ENCODE peak calls at places on chromosomes 6 and 20, in four cellular contexts. One of them, this sample, is unnamed. For H3K36me3 and H3K27me3, the result is how much of the 10 kb centered on the place peaks cover.

GRCh38 chr20:9262653-9263194 is 193.8 kb downstream of the PLCB4 start:
- DNase-seq in K562: no peak
- DNase-seq in tibial nerve: no peak
- DNase-seq in spleen: no peak
- DNase-seq in this sample: no peak

GRCh38 chr6:11392778-11393507 is 144.6 kb upstream of the TMEM170B start:
- DNase-seq in K562: peak
- DNase-seq in tibial nerve: peak
- DNase-seq in spleen: no peak
- DNase-seq in this sample: no peak

GRCh38 chr20:20095114-20095872 is 43.0 kb downstream of the CFAP61 start:
- DNase-seq in K562: no peak
- DNase-seq in tibial nerve: no peak
- DNase-seq in spleen: no peak
- DNase-seq in this sample: no peak

GRCh38 chr20:13006825-13007224 is 1.9 kb upstream of the SPTLC3 start:
- DNase-seq in K562: no peak
- DNase-seq in tibial nerve: no peak
- DNase-seq in spleen: no peak
- DNase-seq in this sample: no peak

GRCh38 chr6:154331750-154332149 is 24.9 kb downstream of the IPCEF1 start:
- DNase-seq in K562: no peak
- DNase-seq in tibial nerve: no peak
- DNase-seq in spleen: no peak
- DNase-seq in this sample: no peak

GRCh38 chr6:40894962-40895799 is 143.8 kb downstream of the UNC5CL start:
- DNase-seq in K562: peak
- DNase-seq in tibial nerve: peak
- DNase-seq in spleen: no peak
- DNase-seq in this sample: peak

GRCh38 chr6:13673825-13674444 is 37.7 kb downstream of the RANBP9 start:
- DNase-seq in K562: peak
- DNase-seq in tibial nerve: no peak
- DNase-seq in spleen: no peak
- DNase-seq in this sample: no peak

GRCh38 chr6:151004415-151005024 is 139.0 kb downstream of the MTHFD1L start:
- DNase-seq in K562: no peak
- DNase-seq in tibial nerve: no peak
- DNase-seq in spleen: no peak
- DNase-seq in this sample: no peak

GRCh38 chr6:144149894-144150672 is at the start of gene STX11:
- DNase-seq in K562: peak
- DNase-seq in tibial nerve: peak
- DNase-seq in spleen: peak
- DNase-seq in this sample: peak

GRCh38 chr20:34410331-34410730 is 47.3 kb downstream of the ITCH start:
- DNase-seq in K562: no peak
- DNase-seq in tibial nerve: no peak
- DNase-seq in spleen: no peak
- DNase-seq in this sample: no peak

GRCh38 chr6:135141728-135142127 is 39.4 kb upstream of the MYB start:
- DNase-seq in K562: no peak
- DNase-seq in tibial nerve: no peak
- DNase-seq in spleen: no peak
- DNase-seq in this sample: no peak

GRCh38 chr6:7727150-7727950 is 1.5 kb downstream of the BMP6 start:
- DNase-seq in K562: no peak
- DNase-seq in tibial nerve: no peak
- DNase-seq in spleen: peak
- DNase-seq in this sample: peak

GRCh38 chr6:128569737-128570438 is 49.5 kb upstream of the PTPRK start:
- DNase-seq in K562: no peak
- DNase-seq in tibial nerve: no peak
- DNase-seq in spleen: no peak
- DNase-seq in this sample: peak

GRCh38 chr20:47704746-47705496 is 80.4 kb downstream of the SULF2 start:
- DNase-seq in K562: no peak
- DNase-seq in tibial nerve: no peak
- DNase-seq in spleen: no peak
- DNase-seq in this sample: no peak

GRCh38 chr6:31004285-31004684 is 6.0 kb upstream of the MUC22 start:
- DNase-seq in K562: no peak
- DNase-seq in tibial nerve: no peak
- DNase-seq in spleen: no peak
- DNase-seq in this sample: no peak

GRCh38 chr6:127136786-127137185 is 18.3 kb downstream of the RSPO3 start:
- DNase-seq in K562: no peak
- DNase-seq in tibial nerve: no peak
- DNase-seq in spleen: no peak
- DNase-seq in this sample: no peak

GRCh38 chr6:158837684-158838625 is 18.8 kb upstream of the EZR start:
- DNase-seq in K562: no peak
- DNase-seq in tibial nerve: no peak
- DNase-seq in spleen: no peak
- DNase-seq in this sample: no peak

GRCh38 chr6:108959972-108960582 is 111.9 kb downstream of the ARMC2 start:
- DNase-seq in K562: no peak
- DNase-seq in tibial nerve: no peak
- DNase-seq in spleen: no peak
- DNase-seq in this sample: no peak

GRCh38 chr20:48102076-48102787 is 317.0 kb upstream of the SULF2 start:
- DNase-seq in K562: no peak
- DNase-seq in tibial nerve: no peak
- DNase-seq in spleen: no peak
- DNase-seq in this sample: no peak

GRCh38 chr6:34981951-34982350 is 92.9 kb downstream of the ANKS1A start:
- DNase-seq in K562: peak
- DNase-seq in tibial nerve: no peak
- DNase-seq in spleen: no peak
- DNase-seq in this sample: no peak

GRCh38 chr6:53041356-53041755 is 23.8 kb upstream of the FBXO9 start:
- DNase-seq in K562: no peak
- DNase-seq in tibial nerve: no peak
- DNase-seq in spleen: no peak
- DNase-seq in this sample: no peak

GRCh38 chr6:73028124-73028766 is 197.1 kb downstream of the KHDC1L start:
- DNase-seq in K562: peak
- DNase-seq in tibial nerve: no peak
- DNase-seq in spleen: no peak
- DNase-seq in this sample: peak

GRCh38 chr6:24547243-24547642 is 52.5 kb downstream of the ALDH5A1 start:
- DNase-seq in K562: peak
- DNase-seq in tibial nerve: no peak
- DNase-seq in spleen: no peak
- DNase-seq in this sample: peak

GRCh38 chr6:36350681-36351091 is 14.0 kb upstream of the BNIP5 start:
- DNase-seq in K562: peak
- DNase-seq in tibial nerve: no peak
- DNase-seq in spleen: no peak
- DNase-seq in this sample: no peak

GRCh38 chr6:128981716-128982115 is 98.8 kb downstream of the LAMA2 start:
- DNase-seq in K562: no peak
- DNase-seq in tibial nerve: no peak
- DNase-seq in spleen: no peak
- DNase-seq in this sample: no peak

GRCh38 chr6:158233214-158233795 is 65.2 kb downstream of the GTF2H5 start:
- DNase-seq in K562: no peak
- DNase-seq in tibial nerve: no peak
- DNase-seq in spleen: no peak
- DNase-seq in this sample: peak

GRCh38 chr6:159979136-159979874 is 10.4 kb downstream of the IGF2R start:
- DNase-seq in K562: peak
- DNase-seq in tibial nerve: no peak
- DNase-seq in spleen: peak
- DNase-seq in this sample: peak

GRCh38 chr20:11379257-11380011 is 538.3 kb upstream of the BTBD3 start:
- DNase-seq in K562: no peak
- DNase-seq in tibial nerve: no peak
- DNase-seq in spleen: peak
- DNase-seq in this sample: no peak

GRCh38 chr6:31352497-31353368 is 4.2 kb downstream of the HLA-B start:
- DNase-seq in K562: no peak
- DNase-seq in tibial nerve: no peak
- DNase-seq in spleen: no peak
- DNase-seq in this sample: no peak

GRCh38 chr6:20217476-20217855 is 5.2 kb upstream of the MBOAT1 start:
- DNase-seq in K562: no peak
- DNase-seq in tibial nerve: peak
- DNase-seq in spleen: no peak
- DNase-seq in this sample: no peak

GRCh38 chr20:17558154-17558940 is 11.5 kb upstream of the DSTN start:
- DNase-seq in K562: peak
- DNase-seq in tibial nerve: no peak
- DNase-seq in spleen: no peak
- DNase-seq in this sample: peak

GRCh38 chr6:73204252-73204651 is 21.0 kb downstream of the KHDC1L start:
- DNase-seq in K562: no peak
- DNase-seq in tibial nerve: no peak
- DNase-seq in spleen: no peak
- DNase-seq in this sample: peak

GRCh38 chr6:37456126-37456525 is 23.1 kb downstream of the CMTR1 start:
- DNase-seq in K562: no peak
- DNase-seq in tibial nerve: no peak
- DNase-seq in spleen: no peak
- DNase-seq in this sample: no peak

GRCh38 chr20:64140956-64141355 is 23.3 kb upstream of the MYT1 start:
- DNase-seq in K562: no peak
- DNase-seq in tibial nerve: no peak
- DNase-seq in spleen: peak
- DNase-seq in this sample: peak

DNA sequence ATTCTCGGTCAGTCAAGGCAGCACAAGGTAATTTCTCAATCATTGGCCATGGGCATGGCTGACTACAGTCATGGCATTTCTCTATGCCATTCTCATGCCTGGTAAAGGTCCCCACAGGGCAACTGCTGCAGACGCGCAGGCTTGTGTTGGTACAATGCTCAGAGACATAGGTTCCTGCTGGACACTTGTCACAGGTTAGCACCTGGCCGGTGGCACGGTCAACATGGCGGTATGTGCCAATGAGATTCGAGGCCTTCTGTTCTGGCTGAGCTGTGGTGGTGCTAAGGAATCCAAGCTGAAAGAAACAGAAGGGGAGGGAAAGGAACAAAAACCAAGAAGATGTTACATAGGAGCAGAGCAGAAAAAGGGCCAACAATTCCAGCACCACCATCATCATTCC is 23.4 kb downstream of the TNFRSF21 start:
- DNase-seq in K562: no peak
- DNase-seq in tibial nerve: no peak
- DNase-seq in spleen: no peak
- DNase-seq in this sample: no peak
- H3K36me3 ChIP-seq in K562: under half
- H3K36me3 ChIP-seq in tibial nerve: under half
- H3K36me3 ChIP-seq in spleen: under half
- H3K36me3 ChIP-seq in this sample: under half

DNA sequence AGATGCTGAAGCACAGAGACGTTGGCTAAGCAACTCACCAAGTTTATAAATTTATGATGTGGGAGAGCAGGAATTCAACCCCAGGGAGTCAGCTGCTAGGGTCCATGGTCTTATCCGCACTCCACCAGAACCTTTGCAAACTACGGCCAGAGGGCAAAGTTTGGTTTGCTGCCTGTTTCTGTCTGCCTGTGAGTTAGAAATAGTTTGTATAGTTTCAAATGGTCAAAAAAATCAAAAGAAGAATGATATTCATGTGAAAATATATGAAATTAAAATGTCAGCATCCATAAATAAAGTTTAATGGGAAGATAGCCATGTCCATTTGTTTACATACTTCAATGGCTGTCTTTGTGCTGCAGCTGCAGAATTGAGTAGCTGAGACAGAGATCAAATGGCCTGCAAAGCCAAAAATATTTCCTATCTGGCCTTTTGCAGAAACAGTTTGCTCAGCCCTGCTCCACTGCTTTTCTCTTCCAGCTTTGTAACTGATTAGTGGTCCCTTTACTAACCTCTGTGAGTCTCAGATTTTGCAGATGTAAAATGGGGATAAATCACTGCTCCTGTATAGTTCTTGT is 83.8 kb upstream of the ZFP64 start:
- DNase-seq in K562: no peak
- DNase-seq in tibial nerve: no peak
- DNase-seq in spleen: no peak
- DNase-seq in this sample: no peak
- H3K27me3 ChIP-seq in K562: under half
- H3K27me3 ChIP-seq in tibial nerve: under half
- H3K27me3 ChIP-seq in spleen: under half
- H3K27me3 ChIP-seq in this sample: under half

GRCh38 chr20:54151511-54152226 is 22.1 kb downstream of the CYP24A1 start:
- DNase-seq in K562: no peak
- DNase-seq in tibial nerve: no peak
- DNase-seq in spleen: no peak
- DNase-seq in this sample: no peak

GRCh38 chr20:54153041-54153327 is 20.8 kb downstream of the CYP24A1 start:
- DNase-seq in K562: no peak
- DNase-seq in tibial nerve: no peak
- DNase-seq in spleen: no peak
- DNase-seq in this sample: no peak

GRCh38 chr20:54151073-54151436 is 22.7 kb downstream of the CYP24A1 start:
- DNase-seq in K562: peak
- DNase-seq in tibial nerve: no peak
- DNase-seq in spleen: no peak
- DNase-seq in this sample: no peak

GRCh38 chr20:54153847-54154246 is 19.9 kb downstream of the CYP24A1 start:
- DNase-seq in K562: no peak
- DNase-seq in tibial nerve: no peak
- DNase-seq in spleen: no peak
- DNase-seq in this sample: no peak

GRCh38 chr20:54152227-54153040 is 21.4 kb downstream of the CYP24A1 start:
- DNase-seq in K562: no peak
- DNase-seq in tibial nerve: no peak
- DNase-seq in spleen: no peak
- DNase-seq in this sample: no peak
- H3K36me3 ChIP-seq in K562: under half
- H3K36me3 ChIP-seq in tibial nerve: under half
- H3K36me3 ChIP-seq in spleen: under half
- H3K36me3 ChIP-seq in this sample: under half

GRCh38 chr6:29827579-29828470 is at the start of gene HLA-G:
- DNase-seq in K562: no peak
- DNase-seq in tibial nerve: no peak
- DNase-seq in spleen: no peak
- DNase-seq in this sample: peak
- H3K27me3 ChIP-seq in K562: under half
- H3K27me3 ChIP-seq in tibial nerve: under half
- H3K27me3 ChIP-seq in spleen: under half
- H3K27me3 ChIP-seq in this sample: under half

DNA sequence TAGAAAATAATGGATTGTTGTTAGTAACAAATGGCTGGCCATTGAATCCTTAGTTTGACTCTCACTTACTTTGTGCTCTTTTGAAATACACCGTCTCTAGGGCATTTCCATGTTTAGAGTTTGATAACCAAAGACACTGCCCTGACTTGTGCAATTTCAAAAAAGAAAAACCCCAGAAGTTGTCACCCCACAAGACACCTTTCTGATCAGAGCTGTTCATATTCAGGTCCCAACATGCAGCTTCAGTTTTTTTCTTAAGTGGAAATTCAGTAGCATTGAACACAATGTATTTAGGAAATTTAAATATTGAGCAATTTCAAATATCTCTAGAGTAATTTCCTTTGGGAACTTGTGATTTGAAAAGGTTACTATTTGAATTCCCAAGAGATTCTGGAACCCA is 19.4 kb downstream of the CRYBG1 start:
- DNase-seq in K562: no peak
- DNase-seq in tibial nerve: no peak
- DNase-seq in spleen: no peak
- DNase-seq in this sample: no peak
- H3K36me3 ChIP-seq in K562: under half
- H3K36me3 ChIP-seq in tibial nerve: under half
- H3K36me3 ChIP-seq in spleen: under half
- H3K36me3 ChIP-seq in this sample: under half

This sample was measured in H7.